ENCODE peak calls at places on chromosomes 7 and 10, in four cellular contexts. E is HepG2, B is H1, C is K562. D is an unnamed sample.

GRCh38 chr10:12707461-12708185 is 293.9 kb downstream of the CCDC3 start:
- DNase-seq in E (peak; percentile 15), C (peak; percentile 9), B (peak; percentile 17), D (peak; percentile 47)

GRCh38 chr7:71835056-71835455 is 577.1 kb downstream of the CALN1 start:
- DNase-seq in B (no peak), C (no peak), E (no peak), D (no peak)

GRCh38 chr7:50658696-50659095 is 93.5 kb upstream of the DDC start:
- DNase-seq in C (no peak), E (no peak), B (no peak), D (no peak)

GRCh38 chr10:89978081-89978480 is 276.7 kb downstream of the KIF20B start:
- DNase-seq in C (no peak), E (no peak), B (no peak), D (no peak)

GRCh38 chr10:71436268-71436922 is 39.7 kb downstream of the CDH23 start:
- DNase-seq in C (no peak), B (no peak), E (no peak), D (no peak)

GRCh38 chr7:116455009-116455408 is 44.5 kb upstream of the CAV2 start:
- DNase-seq in E (no peak), B (no peak), C (no peak), D (no peak)

GRCh38 chr7:5692845-5693278 is 88.6 kb downstream of the RNF216 start:
- DNase-seq in C (no peak), B (no peak), E (no peak), D (no peak)

GRCh38 chr10:69375307-69376151 is 41.2 kb downstream of the TACR2 start:
- DNase-seq in B (peak; percentile 39), C (no peak), E (no peak), D (peak; percentile 82)

GRCh38 chr10:788796-789748 is 99.6 kb upstream of the DIP2C start:
- DNase-seq in B (no peak), E (peak; percentile 82), C (peak; percentile 83), D (peak; percentile 78)

GRCh38 chr7:121032645-121033460 is 44.3 kb downstream of the CPED1 start:
- DNase-seq in B (no peak), E (no peak), C (peak; percentile 70), D (no peak)

GRCh38 chr7:53609185-53609584 is 573.8 kb downstream of the POM121L12 start:
- DNase-seq in E (no peak), C (no peak), B (no peak), D (no peak)

GRCh38 chr7:158016171-158017087 is 571.2 kb downstream of the PTPRN2 start:
- DNase-seq in C (no peak), B (no peak), E (no peak), D (no peak)

GRCh38 chr7:149454750-149455149 is 6.1 kb downstream of the ZNF777 start:
- DNase-seq in B (no peak), C (no peak), E (no peak), D (no peak)

GRCh38 chr10:127990846-127991542 is 84.1 kb downstream of the PTPRE start:
- DNase-seq in C (no peak), E (no peak), B (no peak), D (no peak)
- TF ChIP-seq CREB1 in C (no peak), E (no peak), B (no peak), D (no peak)

DNA sequence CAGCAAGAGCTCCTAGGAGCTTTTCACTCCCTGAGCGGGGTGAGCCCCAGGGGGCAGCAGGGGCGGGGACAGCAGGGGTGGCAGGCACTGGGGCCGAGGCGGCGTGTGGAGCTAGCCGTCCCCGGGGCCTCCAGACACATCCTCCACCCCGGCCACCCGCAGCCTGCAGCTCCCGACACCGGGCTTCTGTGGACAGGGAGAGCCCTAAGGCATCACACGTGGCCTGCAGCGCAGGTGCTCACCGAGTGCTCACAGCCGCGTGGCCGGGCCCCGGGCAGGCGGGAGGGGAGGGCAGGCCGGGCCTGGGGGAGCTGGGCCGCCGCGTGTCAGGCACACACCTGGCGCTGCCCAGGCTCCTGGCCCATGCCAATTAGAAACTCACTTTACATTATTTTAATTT is 51.4 kb downstream of the MICALL2 start:
- DNase-seq in C (no peak), E (no peak), B (no peak), D (no peak)
- TF ChIP-seq JUN in C (no peak), E (no peak), B (no peak), D (no peak)

DNA sequence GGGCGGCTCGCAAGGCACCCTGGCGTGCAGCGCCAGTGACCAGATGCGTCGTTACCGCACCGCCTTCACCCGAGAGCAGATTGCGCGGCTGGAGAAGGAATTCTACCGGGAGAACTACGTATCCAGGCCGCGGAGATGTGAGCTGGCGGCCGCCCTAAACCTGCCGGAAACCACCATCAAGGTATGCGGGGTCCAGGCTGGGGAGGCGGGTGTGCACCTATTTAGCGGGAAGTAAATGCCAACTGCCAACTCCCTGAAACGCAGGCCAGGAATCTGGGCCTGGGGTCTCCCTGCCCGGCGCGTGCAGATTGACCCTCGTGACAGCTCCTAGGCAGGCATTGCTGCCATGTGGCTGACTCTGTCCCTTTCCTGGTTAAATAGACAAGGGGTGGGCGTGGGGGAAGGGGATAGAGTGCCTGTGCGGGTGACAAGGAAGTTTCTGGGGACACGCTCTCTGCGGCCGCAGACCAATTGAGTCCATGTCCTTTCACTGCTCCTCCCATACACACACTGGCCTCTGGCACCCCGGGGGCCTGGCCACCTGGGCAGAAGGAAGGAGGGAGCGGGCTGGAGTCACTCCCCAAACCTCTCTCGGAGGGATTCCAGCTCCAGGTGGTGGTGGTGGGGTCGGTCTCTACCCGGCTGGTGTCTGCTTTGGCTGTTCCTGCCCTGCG is 2.7 kb downstream of the EVX1 start:
- DNase-seq in B (no peak), C (no peak), E (no peak), D (no peak)
- TF ChIP-seq SP1 in B (no peak), C (no peak), E (no peak), D (no peak)

DNA sequence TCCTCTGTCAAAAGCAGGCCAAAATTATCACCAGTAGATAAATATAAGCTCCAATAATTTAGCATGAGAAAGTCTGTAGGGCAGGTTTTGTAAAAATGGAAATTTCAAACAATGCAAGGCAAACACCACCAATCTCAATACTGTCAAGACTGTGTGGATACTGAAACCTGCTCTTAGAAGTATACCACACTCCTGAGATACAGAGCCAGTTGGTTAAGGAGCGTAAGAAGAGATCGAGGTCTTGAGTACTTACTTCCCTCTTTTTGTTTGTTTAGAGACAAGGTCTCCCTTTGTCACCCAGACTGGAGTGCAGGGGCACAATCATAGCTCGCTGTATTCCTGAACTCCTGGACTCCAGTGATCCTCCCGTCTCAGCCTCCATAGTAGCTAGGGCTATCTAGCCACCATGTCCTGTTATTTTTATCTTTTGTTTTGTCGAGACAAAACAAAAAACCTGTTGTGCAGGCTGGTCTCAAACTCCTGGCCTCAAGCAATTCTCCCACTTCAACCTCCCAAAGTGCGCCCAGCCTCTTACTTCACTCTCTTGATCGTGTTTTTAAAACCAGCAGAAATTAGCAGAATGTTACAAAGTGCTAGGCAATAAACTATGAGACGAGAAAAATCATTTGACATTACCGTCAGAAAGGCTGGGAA is 205.7 kb downstream of the PARD3 start:
- DNase-seq in C (no peak), E (no peak), B (no peak), D (no peak)
- TF ChIP-seq CREB1 in C (no peak), E (no peak), B (no peak), D (no peak)

DNA sequence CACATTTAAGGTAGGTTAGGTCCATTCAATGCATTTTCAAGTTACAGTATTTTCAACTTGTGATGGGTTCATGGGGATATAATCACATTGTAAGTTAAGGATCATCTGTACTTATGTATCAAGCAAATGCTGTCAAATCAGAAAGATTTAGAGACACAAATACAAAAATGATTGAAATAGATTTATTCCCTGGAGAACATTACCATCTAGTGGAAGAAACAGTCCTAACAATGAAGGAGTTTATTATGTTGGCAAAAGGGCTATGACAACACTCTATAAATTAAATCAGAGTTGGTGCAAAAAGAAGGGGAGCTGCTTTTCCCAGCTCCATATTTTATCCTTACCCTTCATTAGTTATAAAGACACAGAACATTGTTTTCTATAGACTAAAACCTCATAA is 69.0 kb downstream of the PRSS58 start:
- DNase-seq in C (no peak), B (no peak), E (peak; percentile 5), D (no peak)
- TF ChIP-seq JUN in C (no peak), B (no peak), E (no peak), D (no peak)

GRCh38 chr10:77872151-77872946 is 54.2 kb downstream of the DLG5 start:
- DNase-seq in E (no peak), C (no peak), B (no peak), D (no peak)
- TF ChIP-seq SP1 in E (no peak), C (no peak), B (no peak), D (no peak)

DNA sequence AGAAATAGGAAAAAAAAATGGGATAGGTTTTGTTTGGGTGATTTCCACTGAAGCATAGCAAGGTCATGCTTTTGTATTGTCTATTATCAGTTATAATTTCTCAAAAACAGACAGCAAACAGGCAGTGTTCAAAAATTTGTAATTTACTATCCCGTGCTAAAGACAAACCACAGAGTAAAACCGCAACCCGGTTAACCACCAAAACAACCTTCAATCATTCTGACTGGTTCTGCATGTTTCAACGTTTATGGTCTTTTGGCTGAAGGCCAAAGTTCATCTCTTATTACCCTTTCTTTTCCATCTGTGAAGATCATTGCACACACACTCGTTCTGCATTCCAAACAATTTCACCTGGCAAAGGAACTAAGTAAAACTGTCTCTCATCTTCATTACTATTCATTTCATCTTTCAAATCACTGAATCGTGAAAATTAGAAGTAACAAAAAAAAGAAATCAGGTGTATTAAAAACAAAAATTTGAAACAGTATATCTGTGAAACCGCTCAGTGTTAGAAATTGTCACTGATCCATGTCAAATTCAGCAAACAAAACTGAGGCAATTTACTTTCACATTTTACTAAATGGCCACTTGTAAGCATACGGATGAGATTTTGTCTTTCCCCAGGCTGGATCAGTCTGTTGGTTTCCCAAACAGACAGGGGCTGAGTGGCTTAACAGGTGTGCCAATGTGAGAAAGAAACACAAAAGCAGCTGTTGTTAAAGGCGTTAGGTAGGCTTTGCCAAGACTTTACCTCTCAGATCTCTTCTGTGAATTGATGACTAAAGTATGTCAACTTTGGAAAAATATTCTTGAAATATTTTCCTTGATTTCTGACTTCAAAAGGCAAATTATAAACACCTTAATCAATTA is 539.6 kb downstream of the CNTNAP2 start:
- DNase-seq in E (no peak), B (no peak), C (no peak), D (no peak)
- TF ChIP-seq CREB1 in E (no peak), B (no peak), C (no peak), D (no peak)

DNA sequence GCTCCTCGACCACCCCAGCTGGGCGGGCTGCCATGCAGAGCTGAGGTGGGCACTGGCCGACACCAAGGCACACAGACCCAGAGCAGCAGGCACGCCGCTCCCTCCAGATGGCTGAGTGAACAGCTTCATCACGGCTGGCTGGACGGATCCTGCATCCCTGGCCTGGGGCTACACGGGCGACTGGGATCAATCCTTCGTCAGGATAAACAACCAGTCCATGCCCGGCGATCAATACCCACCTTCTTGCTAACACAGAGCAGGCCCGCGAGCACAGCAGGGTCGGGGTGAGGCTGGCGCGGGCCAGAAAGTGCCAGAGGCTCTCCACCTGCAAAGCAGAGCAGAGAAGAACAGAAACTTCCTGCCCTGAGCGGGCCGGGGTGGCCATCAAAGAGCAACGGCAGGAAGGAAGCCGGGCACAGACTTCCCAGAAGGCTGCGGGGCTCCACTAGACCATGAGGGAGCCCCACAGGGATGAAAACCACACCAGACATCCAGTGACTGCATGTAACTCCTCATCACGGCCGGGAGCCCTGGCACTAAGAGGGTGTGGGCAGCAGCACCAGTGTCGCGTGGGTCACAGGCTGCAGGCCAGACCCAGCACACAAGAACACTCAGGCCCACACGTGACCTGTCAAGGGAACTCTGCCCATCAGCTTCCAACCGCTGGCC is 166.4 kb downstream of the MAD1L1 start:
- DNase-seq in E (no peak), C (no peak), B (no peak), D (no peak)
- TF ChIP-seq JUN in E (no peak), C (no peak), B (no peak), D (no peak)

D was measured in WTC11.